ENCODE peak calls at places on chromosomes 16 and 17, in six cellular contexts. D is nucleus accumbens; R is lower leg skin; H is activated naive CD4-positive, alpha-beta T cell; P is EH; E is NCI-H1048. Y is an unnamed sample.

GRCh38 chr17:66949501-66949900 is 15.0 kb upstream of the CACNG4 start:
- DNase-seq in P (peak), E (no peak), H (no peak), R (no peak), D (no peak), Y (no peak)

GRCh38 chr16:4172070-4172469 is 55.8 kb upstream of the ADCY9 start:
- DNase-seq in P (peak), R (no peak), D (no peak), H (no peak), E (no peak), Y (no peak)

GRCh38 chr17:57811633-57812280 is 38.1 kb downstream of the MRPS23 start:
- DNase-seq in H (no peak), E (no peak), P (no peak), D (no peak), R (no peak), Y (no peak)

GRCh38 chr16:58661199-58661830 is 23.3 kb downstream of the SLC38A7 start:
- DNase-seq in R (peak), P (peak), D (no peak), E (no peak), H (no peak), Y (peak)

GRCh38 chr17:7443499-7444485 is 1.1 kb upstream of the CHRNB1 start:
- DNase-seq in R (no peak), E (no peak), P (peak), D (no peak), H (no peak), Y (no peak)

GRCh38 chr17:27295945-27296344 is 2.0 kb downstream of the WSB1 start:
- DNase-seq in D (no peak), P (peak), R (no peak), E (no peak), H (no peak), Y (no peak)

GRCh38 chr16:72769876-72770275 is 278.1 kb downstream of the ZFHX3 start:
- DNase-seq in R (no peak), D (no peak), H (no peak), P (peak), E (no peak), Y (no peak)

GRCh38 chr16:70576431-70577255 is 53.0 kb downstream of the SF3B3 start:
- DNase-seq in R (no peak), P (peak), D (no peak), H (no peak), E (no peak), Y (no peak)

GRCh38 chr17:10224592-10225195 is 26.3 kb upstream of the GAS7 start:
- DNase-seq in R (no peak), H (no peak), P (no peak), D (peak), E (no peak), Y (peak)

GRCh38 chr17:55726440-55726839 is 3.8 kb upstream of the TMEM100 start:
- DNase-seq in E (no peak), H (no peak), D (no peak), R (peak), P (peak), Y (no peak)

GRCh38 chr17:35212668-35213067 is 18.5 kb upstream of the SLC35G3 start:
- DNase-seq in R (no peak), H (no peak), E (no peak), P (no peak), D (no peak), Y (no peak)

GRCh38 chr16:84826558-84826941 is 6.8 kb downstream of the CRISPLD2 start:
- DNase-seq in P (peak), E (no peak), D (no peak), H (no peak), R (no peak), Y (no peak)

GRCh38 chr17:31530391-31530990 is 139.0 kb downstream of the RAB11FIP4 start:
- DNase-seq in P (no peak), D (no peak), R (no peak), H (no peak), E (no peak), Y (no peak)

GRCh38 chr17:56367381-56367780 is 214.1 kb downstream of the ANKFN1 start:
- DNase-seq in R (no peak), H (no peak), P (no peak), D (no peak), E (no peak), Y (no peak)

GRCh38 chr16:11669380-11670146 is 1.3 kb downstream of the SNN start:
- DNase-seq in R (peak), P (peak), H (no peak), D (peak), E (no peak), Y (no peak)

GRCh38 chr17:8857919-8858318 is 9.6 kb downstream of the PIK3R6 start:
- DNase-seq in P (peak), H (no peak), D (no peak), R (no peak), E (no peak), Y (no peak)

GRCh38 chr17:64994281-64994680 is 62.3 kb downstream of the GNA13 start:
- DNase-seq in D (no peak), P (no peak), H (no peak), R (no peak), E (no peak), Y (no peak)

GRCh38 chr17:5263441-5263840 is 18.6 kb upstream of the RABEP1 start:
- DNase-seq in E (no peak), R (no peak), D (no peak), H (no peak), P (no peak), Y (no peak)

GRCh38 chr17:76013377-76013932 is 12.8 kb downstream of the CDK3 start:
- DNase-seq in D (no peak), H (no peak), P (no peak), E (no peak), R (no peak), Y (no peak)

GRCh38 chr17:35088911-35089845 is 25.7 kb upstream of the RFFL start:
- DNase-seq in D (peak), R (peak), E (peak), H (peak), P (peak), Y (peak)

GRCh38 chr17:42097691-42098661 is at the start of gene ZNF385C:
- DNase-seq in R (no peak), E (no peak), P (no peak), D (no peak), H (no peak), Y (no peak)

GRCh38 chr17:9367186-9367585 is 208.4 kb downstream of the STX8 start:
- DNase-seq in E (no peak), H (no peak), D (no peak), P (no peak), R (no peak), Y (peak)

GRCh38 chr17:3647769-3648540 is 11.4 kb downstream of the CTNS start:
- DNase-seq in E (no peak), D (peak), P (peak), R (no peak), H (no peak), Y (peak)